ENCODE peak calls at places on chromosomes 5 and 9, in five cellular contexts. I, G, U, B and Y are unnamed samples. For H3K9me3, the result is how much of the 10 kb centered on the place peaks cover.

GRCh38 chr9:16243798-16244197 is 626.7 kb downstream of the BNC2 start:
- DNase-seq in B (no peak), I (no peak), U (no peak), G (no peak), Y (no peak)

GRCh38 chr9:6354072-6354686 is 26.0 kb downstream of the TPD52L3 start:
- DNase-seq in G (no peak), B (peak), U (peak), I (no peak), Y (no peak)

GRCh38 chr5:72066658-72067057 is 40.6 kb upstream of the MAP1B start:
- DNase-seq in U (peak), B (no peak), I (no peak), G (no peak), Y (no peak)

GRCh38 chr9:127051881-127052595 is 70.4 kb downstream of the ANGPTL2 start:
- DNase-seq in B (no peak), I (no peak), G (no peak), U (no peak), Y (no peak)

GRCh38 chr5:143641549-143641955 is 170.4 kb upstream of the HMHB1 start:
- DNase-seq in I (no peak), B (no peak), U (peak), G (no peak), Y (no peak)

GRCh38 chr5:60339691-60340191 is 360.2 kb downstream of the DEPDC1B start:
- DNase-seq in G (peak), U (no peak), B (peak), I (no peak), Y (no peak)

GRCh38 chr9:133979124-133979920 is 12.8 kb downstream of the VAV2 start:
- DNase-seq in U (peak), B (peak), I (no peak), G (peak), Y (no peak)

GRCh38 chr9:84480071-84480470 is 139.5 kb upstream of the SLC28A3 start:
- DNase-seq in I (no peak), B (no peak), U (no peak), G (no peak), Y (no peak)

GRCh38 chr9:22052376-22052945 is 43.4 kb upstream of the CDKN2B start:
- DNase-seq in G (no peak), I (no peak), B (no peak), U (peak), Y (no peak)

GRCh38 chr5:138303365-138303764 is 28.2 kb downstream of the CDC25C start:
- DNase-seq in I (no peak), U (peak), G (no peak), B (no peak), Y (no peak)

GRCh38 chr9:133260334-133261102 is 14.5 kb downstream of the ABO start:
- DNase-seq in B (no peak), G (no peak), I (no peak), U (no peak), Y (no peak)

GRCh38 chr5:81779125-81779934 is 28.4 kb upstream of the SSBP2 start:
- DNase-seq in I (peak), U (peak), B (peak), G (peak), Y (no peak)

GRCh38 chr9:83027153-83027867 is 35.6 kb downstream of the RASEF start:
- DNase-seq in B (no peak), I (no peak), G (no peak), U (peak), Y (no peak)

GRCh38 chr9:71589612-71590011 is 178.7 kb downstream of the CEMIP2 start:
- DNase-seq in G (no peak), B (no peak), U (no peak), I (no peak), Y (no peak)

GRCh38 chr5:53478411-53479044 is 1.9 kb upstream of the FST start:
- DNase-seq in U (peak), B (peak), G (peak), I (no peak), Y (no peak)

GRCh38 chr5:168747987-168748777 is 169.0 kb upstream of the PANK3 start:
- DNase-seq in B (peak), U (no peak), I (no peak), G (peak), Y (no peak)

GRCh38 chr9:13651969-13652663 is 372.6 kb upstream of the MPDZ start:
- DNase-seq in B (peak), G (peak), U (no peak), I (no peak), Y (no peak)

GRCh38 chr5:150559701-150560100 is 51.8 kb downstream of the NDST1 start:
- DNase-seq in I (no peak), B (no peak), U (peak), G (no peak), Y (no peak)

GRCh38 chr9:11356101-11356500 is 743.3 kb upstream of the PTPRD start:
- DNase-seq in I (no peak), B (no peak), U (no peak), G (no peak), Y (no peak)

GRCh38 chr9:85741112-85741874 is 461 bp downstream of the AGTPBP1 start:
- DNase-seq in B (peak), G (peak), I (no peak), U (peak), Y (peak)

GRCh38 chr5:171433952-171434676 is 14.7 kb downstream of the FGF18 start:
- DNase-seq in G (peak), U (no peak), I (no peak), B (no peak), Y (no peak)

GRCh38 chr9:125544474-125544873 is 162.5 kb downstream of the MAPKAP1 start:
- DNase-seq in I (no peak), G (no peak), B (no peak), U (no peak), Y (no peak)

GRCh38 chr5:157113007-157113406 is 4.2 kb upstream of the HAVCR2 start:
- DNase-seq in I (no peak), G (no peak), U (peak), B (no peak), Y (no peak)

GRCh38 chr9:126516936-126517750 is 96.6 kb upstream of the LMX1B start:
- DNase-seq in B (peak), I (no peak), U (peak), G (peak), Y (no peak)

GRCh38 chr5:124981901-124982300 is 235.5 kb upstream of the ZNF608 start:
- DNase-seq in U (no peak), B (no peak), G (no peak), I (no peak), Y (no peak)

GRCh38 chr5:154701181-154701580 is 54.0 kb upstream of the LARP1 start:
- DNase-seq in U (no peak), I (no peak), G (no peak), B (no peak), Y (no peak)

GRCh38 chr5:139638090-139638735 is 9.9 kb upstream of the CXXC5 start:
- DNase-seq in B (peak), I (no peak), G (peak), U (peak), Y (no peak)

GRCh38 chr5:85132269-85132668 is 747.6 kb upstream of the EDIL3 start:
- DNase-seq in U (peak), G (no peak), B (no peak), I (no peak), Y (no peak)

GRCh38 chr9:34501889-34502425 is 20.8 kb downstream of the ENHO start:
- DNase-seq in U (peak), I (peak), G (peak), B (peak), Y (no peak)

GRCh38 chr9:99601506-99601905 is 220.2 kb upstream of the NR4A3 start:
- DNase-seq in I (no peak), U (no peak), G (no peak), B (no peak), Y (no peak)

GRCh38 chr9:98410185-98410697 is 154.8 kb upstream of the TBC1D2 start:
- DNase-seq in U (peak), G (peak), B (peak), I (no peak), Y (no peak)

GRCh38 chr9:84337252-84337651 is 3.3 kb downstream of the SLC28A3 start:
- DNase-seq in I (no peak), U (no peak), G (no peak), B (no peak), Y (no peak)

GRCh38 chr9:109416135-109416706 is 81.9 kb downstream of the PTPN3 start:
- DNase-seq in B (no peak), I (no peak), G (no peak), U (no peak), Y (no peak)

GRCh38 chr9:128568470-128569083 is 16.2 kb downstream of the SPTAN1 start:
- DNase-seq in I (no peak), U (peak), G (no peak), B (no peak), Y (no peak)

GRCh38 chr9:87898151-87898550 is 15.5 kb downstream of the SPATA31E1 start:
- DNase-seq in I (no peak), G (no peak), U (peak), B (no peak), Y (no peak)

GRCh38 chr9:85040806-85041575 is 371.5 kb downstream of the NTRK2 start:
- DNase-seq in U (no peak), G (no peak), I (no peak), B (no peak), Y (no peak)

DNA sequence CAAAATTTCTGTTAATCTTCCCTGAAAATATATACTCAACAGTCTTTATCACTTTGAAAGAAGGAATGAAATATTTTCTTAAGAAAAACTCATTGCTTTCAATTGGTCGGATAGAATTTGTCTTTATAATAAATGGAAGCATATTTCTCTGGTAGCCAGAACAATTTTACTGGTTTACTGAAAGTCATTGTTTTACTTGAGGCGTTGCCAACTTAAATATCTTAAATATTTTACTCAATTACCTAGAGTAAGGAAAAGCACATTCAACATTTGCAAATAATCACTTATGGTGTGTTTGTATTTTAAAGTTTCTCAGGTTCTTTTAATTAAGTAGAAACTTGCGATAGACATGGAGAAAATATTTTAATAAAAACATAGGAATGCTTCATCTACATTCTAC is 1181.7 kb downstream of the EFNA5 start:
- DNase-seq in G (no peak), B (no peak), U (no peak), I (no peak), Y (no peak)
- H3K9me3 ChIP-seq in G (under half), B (under half), U (under half), I (under half), Y (under half)

GRCh38 chr9:118281787-118282186 is 577.6 kb downstream of the TLR4 start:
- DNase-seq in B (no peak), U (no peak), I (no peak), G (no peak), Y (no peak)
- H3K9me3 ChIP-seq in B (under half), U (under half), I (under half), G (under half), Y (under half)

GRCh38 chr5:140741967-140742366 is 41.7 kb downstream of the ZMAT2 start:
- DNase-seq in U (no peak), G (no peak), I (no peak), B (no peak), Y (no peak)
- H3K9me3 ChIP-seq in U (under half), G (under half), I (under half), B (under half), Y (under half)

GRCh38 chr5:32960340-32961065 is 249.4 kb downstream of the NPR3 start:
- DNase-seq in U (peak), G (no peak), I (no peak), B (no peak), Y (no peak)
- H3K9me3 ChIP-seq in U (under half), G (under half), I (under half), B (under half), Y (under half)

DNA sequence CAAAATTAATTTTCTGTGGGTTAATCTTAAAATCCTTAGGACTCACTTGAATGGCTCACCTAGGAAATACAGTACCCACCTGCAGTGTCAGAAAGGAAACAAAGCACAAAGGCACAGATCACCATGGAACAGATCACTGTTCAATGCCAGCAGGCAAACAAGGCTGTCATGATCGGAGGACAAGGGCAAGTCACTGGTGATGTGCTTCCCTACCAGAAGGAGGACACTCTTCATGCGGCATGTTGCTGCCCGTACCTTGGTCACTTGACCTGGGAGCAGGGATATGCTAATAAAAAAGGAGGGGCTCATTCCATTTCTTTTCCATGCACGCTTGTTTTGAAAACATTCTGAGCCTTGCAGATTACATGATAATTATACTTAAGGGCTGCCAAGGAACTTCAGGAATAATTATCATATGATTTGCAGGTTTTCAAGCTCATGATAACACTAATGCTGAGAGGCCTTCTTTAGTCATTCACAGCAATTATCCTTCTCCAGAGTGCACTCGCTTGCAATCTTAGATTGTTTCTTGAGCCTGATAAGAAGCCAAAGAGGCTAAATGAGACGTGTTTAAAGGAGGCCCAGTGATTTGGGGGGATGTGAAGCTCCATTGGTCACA is 36.1 kb upstream of the STARD4 start:
- DNase-seq in U (no peak), G (no peak), I (no peak), B (no peak), Y (no peak)
- H3K9me3 ChIP-seq in U (under half), G (under half), I (under half), B (under half), Y (under half)

DNA sequence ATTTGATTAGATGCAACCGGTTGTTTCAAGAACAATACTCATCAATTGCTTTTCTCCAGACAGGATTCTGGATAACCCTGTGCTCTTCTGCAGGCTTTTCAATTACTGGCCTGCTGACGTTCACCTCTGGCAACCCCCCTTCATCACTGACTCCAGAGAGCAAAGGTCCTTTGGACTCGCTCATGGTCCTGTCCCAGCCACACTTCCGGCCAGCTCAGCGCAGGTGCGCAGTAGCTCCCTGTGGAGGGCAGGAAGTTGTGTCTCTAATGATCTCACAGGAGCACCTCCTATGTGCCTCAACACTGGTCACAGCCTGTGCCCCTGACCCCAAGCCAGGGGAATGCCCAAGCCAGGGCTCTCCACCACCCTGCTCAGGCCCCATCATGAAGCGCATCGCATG is 44.0 kb downstream of the OLFM1 start:
- DNase-seq in G (no peak), U (no peak), I (no peak), B (no peak), Y (no peak)
- H3K9me3 ChIP-seq in G (under half), U (under half), I (under half), B (under half), Y (under half)

DNA sequence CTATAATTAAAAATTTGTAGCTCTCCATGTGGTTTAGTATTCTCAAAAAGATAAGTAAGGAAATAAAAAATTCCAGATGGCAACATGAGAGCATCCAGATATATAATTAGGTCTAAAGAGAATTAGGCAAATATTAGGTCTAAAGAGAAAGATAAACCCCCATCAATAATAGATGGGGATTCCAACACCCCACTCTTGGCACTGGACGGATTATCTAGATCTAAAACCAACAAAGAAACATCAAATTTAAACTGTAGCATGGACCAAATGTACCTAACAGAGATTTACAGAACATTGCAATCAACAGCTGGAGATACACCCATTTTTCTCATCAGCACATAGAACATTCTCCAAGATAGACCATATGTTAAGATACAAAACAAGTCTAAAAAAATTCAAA is 31.6 kb downstream of the RGMB start:
- DNase-seq in U (no peak), G (no peak), B (no peak), I (no peak), Y (no peak)
- H3K9me3 ChIP-seq in U (under half), G (under half), B (under half), I (under half), Y (under half)

GRCh38 chr5:181027452-181028031 is 12.5 kb upstream of the BTNL9 start:
- DNase-seq in B (no peak), I (no peak), G (no peak), U (no peak), Y (no peak)

GRCh38 chr5:181028032-181028819 is 11.8 kb upstream of the BTNL9 start:
- DNase-seq in G (no peak), U (no peak), I (peak), B (no peak), Y (no peak)

GRCh38 chr5:181020716-181021115 is 19.4 kb upstream of the BTNL9 start:
- DNase-seq in U (no peak), I (no peak), B (no peak), G (no peak), Y (no peak)

GRCh38 chr5:181024245-181025029 is 15.6 kb upstream of the BTNL9 start:
- DNase-seq in I (no peak), B (no peak), G (no peak), U (no peak), Y (no peak)
- H3K9me3 ChIP-seq in I (under half), B (under half), G (under half), U (under half), Y (under half)